ENCODE peak calls at places on chromosomes 3 and 15, in four cellular contexts. V is CD4-positive, alpha-beta memory T cell; I is GM10248; T is osteocyte. Y is an unnamed sample.

GRCh38 chr15:25053000-25053815 is 98.4 kb downstream of the SNRPN start:
- DNase-seq in T (peak; percentile 62), V (no peak), I (no peak), Y (no peak)

GRCh38 chr3:14482271-14482721 is 57.8 kb downstream of the GRIP2 start:
- DNase-seq in T (no peak), I (no peak), V (no peak), Y (no peak)

GRCh38 chr3:63934041-63934440 is 21.9 kb upstream of the SCAANT1 start:
- DNase-seq in T (no peak), I (no peak), V (no peak), Y (no peak)

GRCh38 chr15:83559310-83559966 is 94.5 kb upstream of the ADAMTSL3 start:
- DNase-seq in T (no peak), I (peak; percentile 68), V (peak; percentile 24), Y (peak; percentile 2)

GRCh38 chr3:160755776-160756304 is at the start of gene PPM1L:
- DNase-seq in T (peak; percentile 85), V (peak; percentile 66), I (peak; percentile 54), Y (peak; percentile 66)

GRCh38 chr3:24490151-24490550 is 4.5 kb downstream of the THRB start:
- DNase-seq in V (no peak), T (no peak), I (no peak), Y (no peak)

GRCh38 chr15:73957276-73957675 is 31.0 kb downstream of the LOXL1 start:
- DNase-seq in I (no peak), T (no peak), V (no peak), Y (no peak)

GRCh38 chr3:169146112-169146665 is 517.3 kb downstream of the MECOM start:
- DNase-seq in I (peak; percentile 14), T (no peak), V (no peak), Y (no peak)

GRCh38 chr3:115913069-115913686 is 289.9 kb downstream of the GAP43 start:
- DNase-seq in T (no peak), V (no peak), I (no peak), Y (no peak)

GRCh38 chr15:38576837-38577236 is 12.2 kb upstream of the RASGRP1 start:
- DNase-seq in V (no peak), I (no peak), T (no peak), Y (no peak)

GRCh38 chr15:74892313-74892712 is 2.5 kb downstream of the MPI start:
- DNase-seq in V (no peak), T (no peak), I (no peak), Y (no peak)

GRCh38 chr3:195445885-195446284 is 3.1 kb upstream of the ACAP2 start:
- DNase-seq in T (no peak), I (no peak), V (no peak), Y (no peak)

GRCh38 chr3:143668924-143669790 is 179.1 kb downstream of the SLC9A9 start:
- DNase-seq in T (no peak), I (peak; percentile 42), V (no peak), Y (no peak)

GRCh38 chr15:92166751-92167412 is 226.8 kb upstream of the ST8SIA2 start:
- DNase-seq in T (no peak), V (no peak), I (no peak), Y (no peak)

GRCh38 chr3:77906102-77906709 is 866.3 kb downstream of the ROBO2 start:
- DNase-seq in V (no peak), I (no peak), T (no peak), Y (no peak)

GRCh38 chr3:184932777-184933176 is 120.8 kb downstream of the VPS8 start:
- DNase-seq in V (no peak), I (no peak), T (no peak), Y (no peak)

GRCh38 chr3:45881031-45882022 is 5.0 kb upstream of the CCR9 start:
- DNase-seq in V (peak; percentile 32), I (peak; percentile 56), T (no peak), Y (peak; percentile 40)

GRCh38 chr15:94930945-94931344 is 699.6 kb downstream of the MCTP2 start:
- DNase-seq in T (no peak), I (no peak), V (no peak), Y (no peak)

GRCh38 chr3:39577541-39577940 is 110.1 kb downstream of the MOBP start:
- DNase-seq in I (no peak), T (no peak), V (no peak), Y (no peak)

GRCh38 chr15:94317211-94317610 is 85.8 kb downstream of the MCTP2 start:
- DNase-seq in I (no peak), T (no peak), V (no peak), Y (no peak)

GRCh38 chr3:42192334-42193200 is 73.4 kb downstream of the CCK start:
- DNase-seq in T (no peak), I (no peak), V (no peak), Y (no peak)

GRCh38 chr3:188223936-188224335 is 70.0 kb downstream of the LPP start:
- DNase-seq in V (no peak), T (no peak), I (no peak), Y (no peak)

GRCh38 chr3:71035314-71035713 is 548.2 kb downstream of the FOXP1 start:
- DNase-seq in V (no peak), T (no peak), I (no peak), Y (no peak)

GRCh38 chr3:39279745-39280517 is at the start of gene CX3CR1:
- DNase-seq in T (peak; percentile 62), V (no peak), I (no peak), Y (no peak)

GRCh38 chr15:74320358-74321247 is 46.8 kb downstream of the CYP11A1 start:
- DNase-seq in T (no peak), I (peak; percentile 50), V (no peak), Y (no peak)

GRCh38 chr3:50383750-50384149 is 24.4 kb upstream of the TMEM115 start:
- DNase-seq in V (no peak), T (no peak), I (no peak), Y (no peak)

GRCh38 chr3:63473641-63474166 is 178.8 kb upstream of the SNTN start:
- DNase-seq in T (no peak), I (no peak), V (no peak), Y (no peak)

GRCh38 chr15:36590838-36591237 is 11.4 kb downstream of the CDIN1 start:
- DNase-seq in T (no peak), V (no peak), I (no peak), Y (no peak)

GRCh38 chr15:81315452-81316203 is 8.3 kb downstream of the STARD5 start:
- DNase-seq in V (no peak), T (no peak), I (no peak), Y (no peak)

GRCh38 chr3:178203152-178203551 is 333.1 kb upstream of the KCNMB2 start:
- DNase-seq in V (no peak), I (no peak), T (no peak), Y (no peak)

GRCh38 chr15:80512729-80513670 is 108.8 kb downstream of the ARNT2 start:
- DNase-seq in V (no peak), I (no peak), T (no peak), Y (no peak)

GRCh38 chr3:141305436-141305835 is 62.9 kb upstream of the ZBTB38 start:
- DNase-seq in I (no peak), V (no peak), T (no peak), Y (no peak)

GRCh38 chr3:25429441-25429907 is 1.4 kb downstream of the RARB start:
- DNase-seq in T (no peak), I (no peak), V (no peak), Y (no peak)